ENCODE peak calls at places on chromosomes 12 and 14, in four cellular contexts. M is cardiac fibroblast; D is activated CD8-positive, alpha-beta T cell treated with anti-CD3 and anti-CD28 coated beads for 36 hours; F is fibroblast of lung. U is an unnamed sample.

GRCh38 chr12:109723311-109723791 is 9.7 kb downstream of the FAM222A start:
- DNase-seq in M (no peak), F (no peak), D (no peak), U (no peak)

GRCh38 chr14:99568567-99569560 is 35.1 kb downstream of the CCDC85C start:
- DNase-seq in M (peak), D (no peak), F (peak), U (no peak)

GRCh38 chr12:51926064-51926632 is 18.8 kb downstream of the ACVRL1 start:
- DNase-seq in D (no peak), M (peak), F (no peak), U (no peak)

GRCh38 chr14:101224356-101225115 is 321.0 kb upstream of the RTL1 start:
- DNase-seq in F (no peak), M (no peak), D (no peak), U (no peak)

GRCh38 chr14:103279129-103280025 is 54.7 kb upstream of the EIF5 start:
- DNase-seq in F (no peak), M (no peak), D (no peak), U (no peak)

GRCh38 chr12:132445884-132446471 is 44.0 kb upstream of the FBRSL1 start:
- DNase-seq in M (peak), D (peak), F (peak), U (peak)

GRCh38 chr12:69469854-69470188 is 367 bp upstream of the FRS2 start:
- DNase-seq in D (no peak), F (no peak), M (no peak), U (no peak)

GRCh38 chr12:54379401-54380201 is 4.9 kb downstream of the ZNF385A start:
- DNase-seq in D (peak), M (peak), F (peak), U (no peak)

GRCh38 chr12:54222609-54223008 is 33.8 kb upstream of the SMUG1 start:
- DNase-seq in M (peak), D (no peak), F (peak), U (peak)

GRCh38 chr12:7711133-7711532 is at the start of gene DPPA3:
- DNase-seq in M (no peak), D (no peak), F (no peak), U (no peak)

GRCh38 chr12:7712841-7713442 is 1.7 kb downstream of the DPPA3 start:
- DNase-seq in D (no peak), M (no peak), F (no peak), U (no peak)

DNA sequence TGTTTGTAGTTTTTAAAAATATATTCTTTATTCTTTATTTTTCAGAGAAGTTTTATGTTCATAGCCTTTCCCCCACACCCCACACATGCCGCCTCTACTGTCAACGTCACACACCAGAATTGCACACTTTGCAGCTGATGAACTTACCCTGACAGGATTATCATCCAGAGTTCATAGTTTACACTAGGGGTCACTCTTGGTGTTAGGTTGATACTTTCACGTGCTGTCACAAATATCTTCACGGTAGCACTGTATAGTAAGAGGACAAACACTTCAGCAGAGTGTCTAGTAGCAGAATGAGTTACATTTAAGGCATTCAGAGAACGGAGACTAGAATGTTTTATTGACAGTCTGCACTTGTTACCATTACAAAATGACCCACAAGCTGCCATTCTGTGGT is 5.2 kb downstream of the DPPA3 start:
- DNase-seq in F (no peak), D (no peak), M (no peak), U (no peak)
- TF ChIP-seq CTCF in F (no peak), D (no peak), M (no peak), U (no peak)

DNA sequence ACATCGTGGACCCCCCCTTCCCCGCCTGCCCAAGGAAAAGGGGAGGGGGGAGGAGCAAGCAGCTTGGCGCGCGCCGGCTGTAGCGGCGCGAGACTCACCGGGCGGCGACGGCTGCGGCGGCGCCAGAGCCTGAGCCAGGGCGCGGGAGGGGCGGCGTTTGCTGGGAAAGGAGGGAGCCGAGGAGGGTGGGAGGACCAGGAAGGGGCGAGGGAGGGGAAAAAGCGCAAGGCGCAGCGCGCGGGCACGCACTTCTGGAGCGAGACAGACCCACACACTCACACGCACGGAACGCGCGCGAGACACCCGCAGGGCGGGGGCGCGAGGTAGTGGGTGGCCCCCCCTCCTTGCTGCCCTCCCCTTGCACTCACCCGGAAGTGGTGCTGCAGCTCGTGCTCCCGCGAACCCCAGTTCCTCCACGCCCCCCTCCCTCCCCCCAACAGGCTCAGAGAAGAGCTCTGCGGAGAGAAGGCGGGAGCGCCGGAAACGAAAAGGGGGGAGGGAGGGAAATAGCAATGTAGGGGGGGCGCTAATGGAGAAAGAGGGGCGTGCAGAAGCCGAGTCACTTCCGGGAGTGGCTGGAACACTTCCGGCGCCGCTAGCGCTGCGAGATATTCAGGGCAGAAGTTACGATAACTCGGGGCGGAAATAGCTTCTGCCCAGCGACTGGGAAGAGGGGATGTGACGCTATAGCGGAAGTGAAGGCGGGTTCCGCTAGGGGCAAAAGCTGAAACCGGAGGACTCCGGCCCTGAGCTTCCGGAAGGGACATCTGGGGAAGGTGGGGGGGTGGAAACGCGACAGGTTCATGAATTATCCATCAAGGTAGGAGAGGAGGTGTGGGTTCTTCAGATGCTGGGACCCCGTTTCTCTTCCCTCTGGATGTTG is at the start of gene ZNF384:
- DNase-seq in M (peak), D (peak), F (peak), U (peak)
- TF ChIP-seq CTCF in M (peak), D (no peak), F (no peak), U (no peak)

GRCh38 chr12:57846285-57846576 is 298 bp downstream of the CTDSP2 start:
- DNase-seq in M (no peak), F (no peak), D (peak), U (no peak)
- TF ChIP-seq CTCF in M (no peak), F (no peak), D (no peak), U (no peak)

GRCh38 chr14:76768671-76769500 is 7.6 kb downstream of the VASH1 start:
- DNase-seq in F (no peak), D (no peak), M (no peak), U (no peak)
- TF ChIP-seq CTCF in F (no peak), D (no peak), M (no peak), U (no peak)

GRCh38 chr12:2691001-2691339 is 103.8 kb upstream of the FKBP4 start:
- DNase-seq in F (peak), M (peak), D (peak), U (no peak)
- TF ChIP-seq CTCF in F (no peak), M (no peak), D (peak), U (no peak)

DNA sequence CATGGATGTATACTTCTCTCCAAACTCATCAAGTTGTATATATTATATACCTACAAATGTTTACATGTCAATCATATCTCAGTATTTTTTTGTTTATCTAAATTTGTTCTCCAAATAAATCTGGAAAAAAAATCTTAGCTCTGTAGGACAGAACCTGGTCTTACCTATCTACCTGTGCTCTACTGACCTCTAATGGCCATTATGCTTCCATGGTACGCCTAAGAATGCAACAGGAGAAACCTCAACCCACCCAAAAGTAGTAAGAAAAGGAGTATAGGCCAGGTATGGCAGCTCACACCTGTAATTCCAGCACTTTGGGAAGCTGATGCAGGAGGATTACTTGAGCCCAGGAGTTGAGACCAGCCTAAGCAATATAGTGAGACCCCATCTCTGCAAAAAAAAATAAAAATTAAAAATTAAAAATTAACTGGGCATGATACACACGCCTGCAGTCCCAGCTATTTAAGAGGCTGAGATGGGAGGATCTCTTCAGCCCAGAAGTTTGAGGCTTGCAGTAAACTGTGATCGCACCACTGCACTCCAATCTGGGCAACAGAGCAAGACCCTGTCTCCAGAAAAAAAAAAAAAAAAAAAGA is 8.7 kb downstream of the OR11H4 start:
- DNase-seq in M (no peak), F (no peak), D (no peak), U (no peak)
- TF ChIP-seq CTCF in M (no peak), F (no peak), D (no peak), U (no peak)

DNA sequence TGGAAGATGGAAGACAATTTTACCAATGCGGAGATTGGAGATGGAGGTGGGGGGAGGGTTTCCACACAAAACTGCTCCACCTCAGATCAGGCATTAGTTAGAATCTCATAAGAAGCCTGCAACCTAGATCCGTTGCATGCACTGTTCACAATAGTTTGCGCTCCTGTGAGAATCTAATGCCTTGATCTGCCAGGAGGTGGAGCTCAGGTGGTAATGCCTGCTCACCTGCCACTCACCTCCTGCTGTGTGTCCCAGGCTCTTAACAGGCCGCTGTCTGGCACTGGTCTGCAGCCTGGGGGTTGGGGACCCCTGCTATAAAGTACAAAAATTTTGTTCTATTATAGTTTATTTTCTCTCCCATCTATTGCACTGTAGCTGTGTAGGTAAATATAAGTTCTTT is 84.9 kb upstream of the FOXG1 start:
- DNase-seq in M (no peak), D (no peak), F (no peak), U (no peak)
- TF ChIP-seq CTCF in M (no peak), D (no peak), F (no peak), U (no peak)